ENCODE peak calls at places on chromosomes 2 and 18, in seven cellular contexts. S is HCEC 1CT; E is stimulated activated CD4-positive, alpha-beta T cell treated with anti-CD3 and anti-CD28 coated beads, Interleukin-15, amount 100 ng/mL, for 24 hours; J is stromal cell of bone marrow; L is KBM-7; N is A549; Z is cardiac septum. V is an unnamed sample.

GRCh38 chr2:150191349-150191748 is 296.1 kb downstream of the RND3 start:
- DNase-seq in S (peak; percentile 20), N (no peak), Z (no peak), J (no peak), L (no peak), E (no peak), V (peak; percentile 36)

GRCh38 chr18:58239879-58240278 is 195.9 kb downstream of the NEDD4L start:
- DNase-seq in E (no peak), N (no peak), L (no peak), J (no peak), S (no peak), Z (no peak), V (no peak)

GRCh38 chr2:128425731-128426620 is 107.3 kb upstream of the HS6ST1 start:
- DNase-seq in Z (peak; percentile 55), E (no peak), N (no peak), S (no peak), L (no peak), J (no peak), V (no peak)

GRCh38 chr2:193114827-193115226 is 920.1 kb upstream of the TMEFF2 start:
- DNase-seq in L (no peak), N (no peak), S (no peak), Z (no peak), E (no peak), J (no peak), V (no peak)

GRCh38 chr2:105866439-105867170 is 121.9 kb downstream of the NCK2 start:
- DNase-seq in N (no peak), J (no peak), E (no peak), Z (no peak), L (peak; percentile 16), S (peak; percentile 46), V (no peak)

GRCh38 chr2:23375448-23375847 is 9.5 kb upstream of the KLHL29 start:
- DNase-seq in Z (no peak), N (peak; percentile 35), J (no peak), E (no peak), S (no peak), L (no peak), V (no peak)

GRCh38 chr2:42880738-42881525 is 88.5 kb upstream of the HAAO start:
- DNase-seq in J (no peak), E (no peak), N (no peak), S (no peak), Z (peak; percentile 62), L (no peak), V (no peak)

GRCh38 chr2:230694241-230694640 is 18.4 kb upstream of the CAB39 start:
- DNase-seq in J (no peak), N (no peak), L (no peak), E (no peak), Z (no peak), S (no peak), V (no peak)

GRCh38 chr2:68623820-68624219 is 19.6 kb upstream of the PROKR1 start:
- DNase-seq in S (no peak), E (no peak), Z (no peak), J (no peak), L (no peak), N (no peak), V (no peak)

GRCh38 chr18:6055711-6056110 is 160.4 kb upstream of the TMEM200C start:
- DNase-seq in S (peak; percentile 92), J (peak; percentile 33), L (no peak), N (peak; percentile 6), E (no peak), Z (no peak), V (peak; percentile 26)

GRCh38 chr2:149456285-149456684 is 125.9 kb downstream of the LYPD6 start:
- DNase-seq in E (no peak), J (no peak), Z (no peak), L (no peak), N (no peak), S (no peak), V (no peak)

GRCh38 chr2:233342301-233342700 is 12.0 kb upstream of the DGKD start:
- DNase-seq in N (no peak), E (no peak), J (no peak), S (no peak), L (no peak), Z (no peak), V (no peak)

GRCh38 chr18:47970664-47971523 is 40.4 kb upstream of the SMAD2 start:
- DNase-seq in L (peak; percentile 86), N (no peak), S (no peak), Z (no peak), J (no peak), E (no peak), V (no peak)

GRCh38 chr2:71843391-71843850 is 304.2 kb downstream of the CYP26B1 start:
- DNase-seq in N (no peak), E (no peak), Z (no peak), S (peak; percentile 55), L (no peak), J (peak; percentile 86), V (peak; percentile 27)

GRCh38 chr2:169877406-169877805 is 50.2 kb downstream of the UBR3 start:
- DNase-seq in E (no peak), Z (no peak), S (peak; percentile 35), L (peak; percentile 15), N (no peak), J (peak; percentile 8), V (no peak)

GRCh38 chr2:112483047-112483473 is 1.1 kb downstream of the TTL start:
- DNase-seq in E (peak; percentile 20), N (peak; percentile 70), Z (no peak), L (no peak), S (peak; percentile 60), J (no peak), V (no peak)

GRCh38 chr2:212863185-212863588 is 288.2 kb downstream of the IKZF2 start:
- DNase-seq in J (no peak), N (no peak), E (peak; percentile 39), S (peak; percentile 31), Z (no peak), L (peak; percentile 95), V (no peak)

GRCh38 chr2:11624893-11625292 is 45.1 kb downstream of the NTSR2 start:
- DNase-seq in J (no peak), S (no peak), L (no peak), E (no peak), N (no peak), Z (peak; percentile 22), V (no peak)